ENCODE peak calls at places on chromosome 5, in ten cellular contexts. One of them, this sample, is unnamed.

GRCh38 chr5:97181856-97182545 is 1.0 kb downstream of the RIOK2 start:
- DNase-seq in astrocyte of the cerebellum: no peak
- DNase-seq in HFF-Myc: no peak
- DNase-seq in Peyer's patch: no peak
- DNase-seq in psoas muscle: no peak
- DNase-seq in CD8-positive, alpha-beta T cell: no peak
- DNase-seq in NB4: peak; percentile 23
- DNase-seq in anterior cingulate cortex: no peak
- DNase-seq in D341Med: no peak
- DNase-seq in GM20000: no peak
- DNase-seq in this sample: no peak

GRCh38 chr5:93735378-93735777 is 6.0 kb downstream of the POU5F2 start:
- DNase-seq in astrocyte of the cerebellum: peak; percentile 20
- DNase-seq in HFF-Myc: no peak
- DNase-seq in Peyer's patch: no peak
- DNase-seq in psoas muscle: no peak
- DNase-seq in CD8-positive, alpha-beta T cell: no peak
- DNase-seq in NB4: no peak
- DNase-seq in anterior cingulate cortex: no peak
- DNase-seq in D341Med: no peak
- DNase-seq in GM20000: no peak
- DNase-seq in this sample: no peak

GRCh38 chr5:366541-367357 is 45.2 kb downstream of the AHRR start:
- DNase-seq in astrocyte of the cerebellum: no peak
- DNase-seq in HFF-Myc: no peak
- DNase-seq in Peyer's patch: no peak
- DNase-seq in psoas muscle: no peak
- DNase-seq in CD8-positive, alpha-beta T cell: no peak
- DNase-seq in NB4: peak; percentile 86
- DNase-seq in anterior cingulate cortex: no peak
- DNase-seq in D341Med: peak; percentile 14
- DNase-seq in GM20000: no peak
- DNase-seq in this sample: no peak

GRCh38 chr5:4994994-4995393 is 145.1 kb upstream of the ADAMTS16 start:
- DNase-seq in astrocyte of the cerebellum: peak; percentile 93
- DNase-seq in HFF-Myc: no peak
- DNase-seq in Peyer's patch: no peak
- DNase-seq in psoas muscle: no peak
- DNase-seq in CD8-positive, alpha-beta T cell: no peak
- DNase-seq in NB4: peak; percentile 17
- DNase-seq in anterior cingulate cortex: no peak
- DNase-seq in D341Med: no peak
- DNase-seq in GM20000: no peak
- DNase-seq in this sample: no peak

GRCh38 chr5:5288236-5288635 is 134.2 kb upstream of the ICE1 start:
- DNase-seq in astrocyte of the cerebellum: peak; percentile 1
- DNase-seq in HFF-Myc: no peak
- DNase-seq in Peyer's patch: no peak
- DNase-seq in psoas muscle: no peak
- DNase-seq in CD8-positive, alpha-beta T cell: no peak
- DNase-seq in NB4: no peak
- DNase-seq in anterior cingulate cortex: no peak
- DNase-seq in D341Med: no peak
- DNase-seq in GM20000: no peak
- DNase-seq in this sample: no peak

GRCh38 chr5:160506006-160507004 is 84.7 kb downstream of the PTTG1 start:
- DNase-seq in astrocyte of the cerebellum: peak; percentile 23
- DNase-seq in HFF-Myc: peak; percentile 14
- DNase-seq in Peyer's patch: peak; percentile 71
- DNase-seq in psoas muscle: peak; percentile 23
- DNase-seq in CD8-positive, alpha-beta T cell: peak; percentile 73
- DNase-seq in NB4: no peak
- DNase-seq in anterior cingulate cortex: peak; percentile 51
- DNase-seq in D341Med: no peak
- DNase-seq in GM20000: peak; percentile 59
- DNase-seq in this sample: peak; percentile 80

GRCh38 chr5:151825445-151825844 is 53.7 kb downstream of the G3BP1 start:
- DNase-seq in astrocyte of the cerebellum: peak; percentile 57
- DNase-seq in HFF-Myc: peak; percentile 69
- DNase-seq in Peyer's patch: peak; percentile 23
- DNase-seq in psoas muscle: no peak
- DNase-seq in CD8-positive, alpha-beta T cell: peak; percentile 25
- DNase-seq in NB4: peak; percentile 55
- DNase-seq in anterior cingulate cortex: peak; percentile 46
- DNase-seq in D341Med: peak; percentile 72
- DNase-seq in GM20000: peak; percentile 47
- DNase-seq in this sample: peak; percentile 10

GRCh38 chr5:135608361-135608760 is 29.6 kb upstream of the CXCL14 start:
- DNase-seq in astrocyte of the cerebellum: no peak
- DNase-seq in HFF-Myc: no peak
- DNase-seq in Peyer's patch: no peak
- DNase-seq in psoas muscle: no peak
- DNase-seq in CD8-positive, alpha-beta T cell: no peak
- DNase-seq in NB4: no peak
- DNase-seq in anterior cingulate cortex: no peak
- DNase-seq in D341Med: no peak
- DNase-seq in GM20000: no peak
- DNase-seq in this sample: no peak

GRCh38 chr5:169152453-169152852 is 148.5 kb downstream of the SLIT3 start:
- DNase-seq in astrocyte of the cerebellum: no peak
- DNase-seq in HFF-Myc: no peak
- DNase-seq in Peyer's patch: no peak
- DNase-seq in psoas muscle: no peak
- DNase-seq in CD8-positive, alpha-beta T cell: no peak
- DNase-seq in NB4: no peak
- DNase-seq in anterior cingulate cortex: no peak
- DNase-seq in D341Med: no peak
- DNase-seq in GM20000: no peak
- DNase-seq in this sample: no peak

GRCh38 chr5:3022665-3023064 is 271.2 kb upstream of the IRX2 start:
- DNase-seq in astrocyte of the cerebellum: no peak
- DNase-seq in HFF-Myc: no peak
- DNase-seq in Peyer's patch: no peak
- DNase-seq in psoas muscle: no peak
- DNase-seq in CD8-positive, alpha-beta T cell: no peak
- DNase-seq in NB4: no peak
- DNase-seq in anterior cingulate cortex: no peak
- DNase-seq in D341Med: no peak
- DNase-seq in GM20000: no peak
- DNase-seq in this sample: no peak

GRCh38 chr5:111960466-111961215 is 203.6 kb upstream of the NREP start:
- DNase-seq in astrocyte of the cerebellum: no peak
- DNase-seq in HFF-Myc: no peak
- DNase-seq in Peyer's patch: no peak
- DNase-seq in psoas muscle: no peak
- DNase-seq in CD8-positive, alpha-beta T cell: no peak
- DNase-seq in NB4: no peak
- DNase-seq in anterior cingulate cortex: no peak
- DNase-seq in D341Med: no peak
- DNase-seq in GM20000: no peak
- DNase-seq in this sample: no peak

GRCh38 chr5:139386039-139386438 is 2.9 kb upstream of the SLC23A1 start:
- DNase-seq in astrocyte of the cerebellum: no peak
- DNase-seq in HFF-Myc: no peak
- DNase-seq in Peyer's patch: no peak
- DNase-seq in psoas muscle: no peak
- DNase-seq in CD8-positive, alpha-beta T cell: no peak
- DNase-seq in NB4: peak; percentile 87
- DNase-seq in anterior cingulate cortex: no peak
- DNase-seq in D341Med: no peak
- DNase-seq in GM20000: no peak
- DNase-seq in this sample: no peak

GRCh38 chr5:34690301-34690700 is 34.2 kb downstream of the RAI14 start:
- DNase-seq in astrocyte of the cerebellum: no peak
- DNase-seq in HFF-Myc: no peak
- DNase-seq in Peyer's patch: no peak
- DNase-seq in psoas muscle: no peak
- DNase-seq in CD8-positive, alpha-beta T cell: no peak
- DNase-seq in NB4: no peak
- DNase-seq in anterior cingulate cortex: no peak
- DNase-seq in D341Med: no peak
- DNase-seq in GM20000: no peak
- DNase-seq in this sample: no peak

GRCh38 chr5:148230240-148230639 is 8.1 kb upstream of the MARCOL start:
- DNase-seq in astrocyte of the cerebellum: no peak
- DNase-seq in HFF-Myc: no peak
- DNase-seq in Peyer's patch: no peak
- DNase-seq in psoas muscle: no peak
- DNase-seq in CD8-positive, alpha-beta T cell: no peak
- DNase-seq in NB4: no peak
- DNase-seq in anterior cingulate cortex: no peak
- DNase-seq in D341Med: no peak
- DNase-seq in GM20000: no peak
- DNase-seq in this sample: no peak

GRCh38 chr5:59783264-59783663 is 110.3 kb downstream of the PDE4D start:
- DNase-seq in astrocyte of the cerebellum: no peak
- DNase-seq in HFF-Myc: no peak
- DNase-seq in Peyer's patch: no peak
- DNase-seq in psoas muscle: no peak
- DNase-seq in CD8-positive, alpha-beta T cell: no peak
- DNase-seq in NB4: no peak
- DNase-seq in anterior cingulate cortex: no peak
- DNase-seq in D341Med: no peak
- DNase-seq in GM20000: no peak
- DNase-seq in this sample: no peak

GRCh38 chr5:132076202-132076830 is 2.7 kb downstream of the CSF2 start:
- DNase-seq in astrocyte of the cerebellum: no peak
- DNase-seq in HFF-Myc: no peak
- DNase-seq in Peyer's patch: no peak
- DNase-seq in psoas muscle: no peak
- DNase-seq in CD8-positive, alpha-beta T cell: no peak
- DNase-seq in NB4: no peak
- DNase-seq in anterior cingulate cortex: no peak
- DNase-seq in D341Med: no peak
- DNase-seq in GM20000: no peak
- DNase-seq in this sample: no peak

GRCh38 chr5:72096602-72097205 is 10.6 kb upstream of the MAP1B start:
- DNase-seq in astrocyte of the cerebellum: no peak
- DNase-seq in HFF-Myc: no peak
- DNase-seq in Peyer's patch: no peak
- DNase-seq in psoas muscle: no peak
- DNase-seq in CD8-positive, alpha-beta T cell: no peak
- DNase-seq in NB4: no peak
- DNase-seq in anterior cingulate cortex: no peak
- DNase-seq in D341Med: no peak
- DNase-seq in GM20000: no peak
- DNase-seq in this sample: no peak

GRCh38 chr5:74672215-74672877 is 12.7 kb upstream of the HEXB start:
- DNase-seq in astrocyte of the cerebellum: no peak
- DNase-seq in HFF-Myc: no peak
- DNase-seq in Peyer's patch: no peak
- DNase-seq in psoas muscle: no peak
- DNase-seq in CD8-positive, alpha-beta T cell: no peak
- DNase-seq in NB4: no peak
- DNase-seq in anterior cingulate cortex: no peak
- DNase-seq in D341Med: no peak
- DNase-seq in GM20000: no peak
- DNase-seq in this sample: no peak

GRCh38 chr5:21810737-21811316 is 1042.3 kb downstream of the CDH12 start:
- DNase-seq in astrocyte of the cerebellum: no peak
- DNase-seq in HFF-Myc: no peak
- DNase-seq in Peyer's patch: no peak
- DNase-seq in psoas muscle: no peak
- DNase-seq in CD8-positive, alpha-beta T cell: no peak
- DNase-seq in NB4: peak; percentile 42
- DNase-seq in anterior cingulate cortex: no peak
- DNase-seq in D341Med: peak; percentile 8
- DNase-seq in GM20000: peak; percentile 8
- DNase-seq in this sample: no peak

GRCh38 chr5:14960120-14960462 is 88.5 kb upstream of the ANKH start:
- DNase-seq in astrocyte of the cerebellum: no peak
- DNase-seq in HFF-Myc: no peak
- DNase-seq in Peyer's patch: no peak
- DNase-seq in psoas muscle: no peak
- DNase-seq in CD8-positive, alpha-beta T cell: no peak
- DNase-seq in NB4: no peak
- DNase-seq in anterior cingulate cortex: no peak
- DNase-seq in D341Med: no peak
- DNase-seq in GM20000: no peak
- DNase-seq in this sample: no peak

GRCh38 chr5:72721844-72722243 is 94.6 kb upstream of the TNPO1 start:
- DNase-seq in astrocyte of the cerebellum: no peak
- DNase-seq in HFF-Myc: no peak
- DNase-seq in Peyer's patch: no peak
- DNase-seq in psoas muscle: no peak
- DNase-seq in CD8-positive, alpha-beta T cell: no peak
- DNase-seq in NB4: no peak
- DNase-seq in anterior cingulate cortex: no peak
- DNase-seq in D341Med: no peak
- DNase-seq in GM20000: no peak
- DNase-seq in this sample: no peak

GRCh38 chr5:107735558-107735957 is 64.8 kb upstream of the EFNA5 start:
- DNase-seq in astrocyte of the cerebellum: no peak
- DNase-seq in HFF-Myc: no peak
- DNase-seq in Peyer's patch: no peak
- DNase-seq in psoas muscle: no peak
- DNase-seq in CD8-positive, alpha-beta T cell: no peak
- DNase-seq in NB4: no peak
- DNase-seq in anterior cingulate cortex: no peak
- DNase-seq in D341Med: no peak
- DNase-seq in GM20000: no peak
- DNase-seq in this sample: no peak

GRCh38 chr5:111627862-111628261 is 115.5 kb upstream of the STARD4 start:
- DNase-seq in astrocyte of the cerebellum: no peak
- DNase-seq in HFF-Myc: no peak
- DNase-seq in Peyer's patch: no peak
- DNase-seq in psoas muscle: no peak
- DNase-seq in CD8-positive, alpha-beta T cell: no peak
- DNase-seq in NB4: no peak
- DNase-seq in anterior cingulate cortex: no peak
- DNase-seq in D341Med: no peak
- DNase-seq in GM20000: no peak
- DNase-seq in this sample: no peak

GRCh38 chr5:132662925-132663770 is 5.2 kb downstream of the IL13 start:
- DNase-seq in astrocyte of the cerebellum: no peak
- DNase-seq in HFF-Myc: no peak
- DNase-seq in Peyer's patch: no peak
- DNase-seq in psoas muscle: no peak
- DNase-seq in CD8-positive, alpha-beta T cell: no peak
- DNase-seq in NB4: peak; percentile 76
- DNase-seq in anterior cingulate cortex: no peak
- DNase-seq in D341Med: no peak
- DNase-seq in GM20000: peak; percentile 86
- DNase-seq in this sample: peak; percentile 36

GRCh38 chr5:39898731-39899130 is 474.0 kb upstream of the DAB2 start:
- DNase-seq in astrocyte of the cerebellum: peak; percentile 29
- DNase-seq in HFF-Myc: no peak
- DNase-seq in Peyer's patch: no peak
- DNase-seq in psoas muscle: no peak
- DNase-seq in CD8-positive, alpha-beta T cell: no peak
- DNase-seq in NB4: no peak
- DNase-seq in anterior cingulate cortex: no peak
- DNase-seq in D341Med: no peak
- DNase-seq in GM20000: no peak
- DNase-seq in this sample: no peak

GRCh38 chr5:88833371-88834107 is 49.4 kb downstream of the MEF2C start:
- DNase-seq in astrocyte of the cerebellum: peak; percentile 66
- DNase-seq in HFF-Myc: no peak
- DNase-seq in Peyer's patch: peak; percentile 62
- DNase-seq in psoas muscle: no peak
- DNase-seq in CD8-positive, alpha-beta T cell: peak; percentile 15
- DNase-seq in NB4: no peak
- DNase-seq in anterior cingulate cortex: no peak
- DNase-seq in D341Med: no peak
- DNase-seq in GM20000: no peak
- DNase-seq in this sample: peak; percentile 11

GRCh38 chr5:125453011-125453410 is 706.6 kb upstream of the ZNF608 start:
- DNase-seq in astrocyte of the cerebellum: no peak
- DNase-seq in HFF-Myc: no peak
- DNase-seq in Peyer's patch: no peak
- DNase-seq in psoas muscle: no peak
- DNase-seq in CD8-positive, alpha-beta T cell: no peak
- DNase-seq in NB4: no peak
- DNase-seq in anterior cingulate cortex: no peak
- DNase-seq in D341Med: no peak
- DNase-seq in GM20000: no peak
- DNase-seq in this sample: no peak

GRCh38 chr5:143606043-143606752 is 202.7 kb upstream of the NR3C1 start:
- DNase-seq in astrocyte of the cerebellum: no peak
- DNase-seq in HFF-Myc: no peak
- DNase-seq in Peyer's patch: no peak
- DNase-seq in psoas muscle: no peak
- DNase-seq in CD8-positive, alpha-beta T cell: no peak
- DNase-seq in NB4: peak; percentile 85
- DNase-seq in anterior cingulate cortex: no peak
- DNase-seq in D341Med: no peak
- DNase-seq in GM20000: peak; percentile 51
- DNase-seq in this sample: no peak

This sample was measured in T-cell.